ENCODE peak calls at places on chromosomes 13 and 19, in five cellular contexts. B is mammary epithelial cell; Q is pancreas; C is astrocyte; U is CD4-positive, alpha-beta memory T cell. O is an unnamed sample.

GRCh38 chr19:50780753-50781480 is 9.3 kb upstream of the ACP4 start:
- DNase-seq in B (no peak), U (no peak), C (no peak), Q (no peak), O (no peak)

GRCh38 chr19:32208060-32208459 is 137.3 kb upstream of the ZNF507 start:
- DNase-seq in B (no peak), C (no peak), U (no peak), Q (no peak), O (no peak)

GRCh38 chr13:45828253-45828968 is 23.1 kb downstream of the SIAH3 start:
- DNase-seq in U (no peak), Q (no peak), C (no peak), B (no peak), O (peak; percentile 60)

GRCh38 chr19:3608079-3608641 is 1.5 kb upstream of the TBXA2R start:
- DNase-seq in C (no peak), B (no peak), Q (no peak), U (no peak), O (no peak)

GRCh38 chr19:32012206-32012605 is 333.2 kb upstream of the ZNF507 start:
- DNase-seq in C (no peak), B (no peak), Q (no peak), U (no peak), O (no peak)

GRCh38 chr13:81907973-81908372 is 1567.0 kb upstream of the SPRY2 start:
- DNase-seq in Q (no peak), U (no peak), B (no peak), C (no peak), O (no peak)

GRCh38 chr13:109813663-109814062 is 27.3 kb upstream of the IRS2 start:
- DNase-seq in B (no peak), C (no peak), Q (no peak), U (no peak), O (no peak)

GRCh38 chr13:103040006-103040405 is 26.2 kb downstream of the SLC10A2 start:
- DNase-seq in Q (no peak), B (peak; percentile 12), U (no peak), C (no peak), O (no peak)

GRCh38 chr13:33610471-33611015 is 207.4 kb upstream of the RFC3 start:
- DNase-seq in C (peak; percentile 25), B (no peak), U (peak; percentile 74), Q (no peak), O (peak; percentile 25)

GRCh38 chr13:104296301-104296700 is 1230.1 kb upstream of the SLC10A2 start:
- DNase-seq in Q (no peak), C (no peak), B (no peak), U (no peak), O (no peak)

GRCh38 chr19:2750739-2751437 is 11.1 kb upstream of the SLC39A3 start:
- DNase-seq in B (no peak), Q (no peak), C (no peak), U (no peak), O (no peak)

GRCh38 chr13:44792096-44792495 is 197.2 kb downstream of the NUFIP1 start:
- DNase-seq in U (no peak), B (no peak), C (no peak), Q (no peak), O (no peak)

GRCh38 chr19:48812094-48812929 is 1.5 kb upstream of the BCAT2 start:
- DNase-seq in C (peak; percentile 44), B (peak; percentile 46), U (peak; percentile 50), Q (peak; percentile 91), O (peak; percentile 94)

GRCh38 chr19:41792513-41793413 is 3.6 kb upstream of the CEACAM3 start:
- DNase-seq in U (no peak), C (peak; percentile 60), B (peak; percentile 35), Q (peak; percentile 84), O (peak; percentile 74)

GRCh38 chr19:366951-367350 is 22.4 kb upstream of the MIER2 start:
- DNase-seq in U (no peak), B (no peak), Q (no peak), C (no peak), O (no peak)

GRCh38 chr13:28889317-28889716 is 69.2 kb downstream of the MTUS2 start:
- DNase-seq in Q (no peak), B (no peak), C (no peak), U (no peak), O (no peak)

GRCh38 chr13:26897706-26898550 is 137.3 kb upstream of the GPR12 start:
- DNase-seq in Q (no peak), B (no peak), C (no peak), U (no peak), O (no peak)

GRCh38 chr13:24007979-24008620 is 110.8 kb upstream of the C1QTNF9B start:
- DNase-seq in U (no peak), B (no peak), C (no peak), Q (no peak), O (no peak)

GRCh38 chr19:40423227-40423566 is 2.6 kb downstream of the SERTAD1 start:
- DNase-seq in U (no peak), C (no peak), Q (no peak), B (no peak), O (no peak)

GRCh38 chr19:3176715-3177501 is 1.7 kb upstream of the S1PR4 start:
- DNase-seq in U (peak; percentile 89), Q (no peak), B (peak; percentile 94), C (peak; percentile 63), O (no peak)

GRCh38 chr19:35618857-35619256 is 6.3 kb downstream of the HAUS5 start:
- DNase-seq in Q (no peak), C (no peak), U (no peak), B (no peak), O (no peak)

GRCh38 chr13:66886248-66886647 is 343.9 kb downstream of the PCDH9 start:
- DNase-seq in C (no peak), B (no peak), Q (no peak), U (no peak), O (no peak)

GRCh38 chr13:102620512-102620911 is 23.7 kb downstream of the TPP2 start:
- DNase-seq in Q (no peak), C (no peak), B (no peak), U (no peak), O (no peak)

GRCh38 chr19:3075605-3076431 is 13.5 kb upstream of the TLE5 start:
- DNase-seq in C (no peak), B (peak; percentile 38), U (peak; percentile 65), Q (peak; percentile 92), O (peak; percentile 86)

GRCh38 chr13:77919351-77920294 is 992 bp upstream of the EDNRB start:
- DNase-seq in C (peak; percentile 20), Q (peak; percentile 58), B (no peak), U (no peak), O (no peak)

GRCh38 chr19:4379383-4380253 is 20.7 kb downstream of the SH3GL1 start:
- DNase-seq in C (peak; percentile 69), U (peak; percentile 52), B (peak; percentile 99), Q (peak; percentile 80), O (no peak)

GRCh38 chr13:32425158-32425557 is 2.8 kb downstream of the N4BP2L1 start:
- DNase-seq in C (no peak), Q (no peak), B (no peak), U (no peak), O (no peak)

GRCh38 chr13:100392709-100393630 is 195.6 kb downstream of the GGACT start:
- DNase-seq in Q (no peak), U (peak; percentile 42), C (peak; percentile 100), B (peak; percentile 94), O (no peak)

GRCh38 chr13:48400820-48401219 is 12.1 kb downstream of the LPAR6 start:
- DNase-seq in B (peak; percentile 91), U (peak; percentile 19), C (peak; percentile 71), Q (no peak), O (no peak)

GRCh38 chr19:31718041-31718440 is 368.8 kb upstream of the TSHZ3 start:
- DNase-seq in B (peak; percentile 8), U (no peak), C (peak; percentile 65), Q (no peak), O (no peak)

GRCh38 chr13:61756031-61756430 is 340.4 kb upstream of the PCDH20 start:
- DNase-seq in U (no peak), Q (no peak), C (no peak), B (no peak), O (no peak)

GRCh38 chr13:31980842-31981241 is 50.7 kb upstream of the FRY start:
- DNase-seq in B (peak; percentile 14), C (no peak), U (no peak), Q (no peak), O (no peak)

GRCh38 chr19:41344162-41344561 is 9.6 kb downstream of the TGFB1 start:
- DNase-seq in U (no peak), Q (no peak), C (no peak), B (no peak), O (no peak)

GRCh38 chr19:56341948-56342347 is 27.3 kb upstream of the ZSCAN5A start:
- DNase-seq in C (no peak), B (no peak), Q (no peak), U (no peak), O (no peak)

GRCh38 chr13:72507394-72508199 is 219.8 kb downstream of the MZT1 start:
- DNase-seq in C (no peak), U (no peak), Q (no peak), B (no peak), O (no peak)

GRCh38 chr19:10424011-10424637 is 3.8 kb downstream of the PDE4A start:
- DNase-seq in B (peak; percentile 64), U (peak; percentile 86), C (peak; percentile 38), Q (peak; percentile 97), O (peak; percentile 71)

GRCh38 chr13:39590466-39591036 is 12.4 kb downstream of the LHFPL6 start:
- DNase-seq in C (no peak), Q (no peak), B (no peak), U (no peak), O (peak; percentile 25)

GRCh38 chr13:52955505-52955904 is 73.1 kb upstream of the OLFM4 start:
- DNase-seq in Q (no peak), B (no peak), U (no peak), C (no peak), O (peak; percentile 62)

GRCh38 chr13:52961196-52961845 is 67.3 kb upstream of the OLFM4 start:
- DNase-seq in C (no peak), U (no peak), B (no peak), Q (no peak), O (peak; percentile 36)
- H3K36me3 ChIP-seq in C (no peaks in the 10 kb centered on the region), U (no peaks in the 10 kb centered on the region), B (no peaks in the 10 kb centered on the region), Q (no peaks in the 10 kb centered on the region), O (no peaks in the 10 kb centered on the region)

GRCh38 chr13:19663416-19663979 is 30.0 kb downstream of the MPHOSPH8 start:
- DNase-seq in B (no peak), Q (no peak), U (no peak), C (no peak), O (no peak)
- H3K36me3 ChIP-seq in B (peaks cover 21% of the 10 kb centered on the region), Q (no peaks in the 10 kb centered on the region), U (peaks cover 73% of the 10 kb centered on the region), C (peaks cover 29% of the 10 kb centered on the region), O (peaks cover 61% of the 10 kb centered on the region)

DNA sequence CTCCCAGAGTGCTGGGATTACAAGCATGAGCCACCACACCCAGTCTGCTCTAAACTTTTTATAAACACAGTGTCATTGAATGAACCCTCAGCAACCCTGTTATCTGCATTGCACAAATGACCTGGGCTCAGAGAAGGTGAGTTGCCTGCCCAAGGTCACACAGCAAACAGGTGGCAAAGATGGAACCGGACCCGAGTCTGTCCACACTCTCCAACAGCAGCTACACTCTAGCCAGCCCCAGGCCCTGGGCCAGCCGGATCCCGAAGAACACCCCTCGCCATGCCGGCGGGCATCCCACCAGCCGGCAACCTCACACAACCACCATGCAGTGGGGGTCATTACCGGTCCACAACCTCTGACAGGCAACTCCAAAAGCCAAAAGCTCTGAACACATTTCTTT is 14.5 kb downstream of the ERCC2 start:
- DNase-seq in C (no peak), U (no peak), B (no peak), Q (no peak), O (no peak)
- H3K36me3 ChIP-seq in C (peaks cover 16% of the 10 kb centered on the region), U (peaks cover 12% of the 10 kb centered on the region), B (peaks cover 7% of the 10 kb centered on the region), Q (no peaks in the 10 kb centered on the region), O (peaks cover 77% of the 10 kb centered on the region)

GRCh38 chr19:37484406-37485115 is 15.4 kb downstream of the ZNF570 start:
- DNase-seq in B (no peak), Q (no peak), U (no peak), C (no peak), O (no peak)
- H3K36me3 ChIP-seq in B (peaks cover 1% of the 10 kb centered on the region), Q (no peaks in the 10 kb centered on the region), U (peaks cover 30% of the 10 kb centered on the region), C (peaks cover 16% of the 10 kb centered on the region), O (no peaks in the 10 kb centered on the region)

O was measured in HAP-1.